ENCODE peak calls at places on chromosomes 5 and 9, in nine cellular contexts. W is HepG2; D is upper lobe of right lung; R is HCT116; C is activated CD4-positive, CD25-positive, alpha-beta regulatory T cell treated with anti-CD3 and anti-CD28 coated beads, Interleukin-2, amount 50 U/mL, for 24 hours; P is K562; M is activated naive CD4-positive, alpha-beta T cell treated with anti-CD3 and anti-CD28 coated beads, Interleukin-2, amount 50 U/mL, for 72 hours; X is mucosa of descending colon; U is natural killer cell. Q is an unnamed sample.

GRCh38 chr9:86546712-86547111 is 192.5 kb upstream of the TUT7 start:
- ATAC-seq in W (no peak), D (no peak), R (no peak), C (no peak), P (no peak), M (no peak), X (no peak), U (no peak), Q (peak; percentile 25)

GRCh38 chr5:22319798-22320197 is 533.3 kb downstream of the CDH12 start:
- ATAC-seq in W (no peak), D (no peak), R (no peak), C (no peak), P (no peak), M (no peak), X (no peak), U (no peak), Q (no peak)

GRCh38 chr5:20276959-20277263 is 288.9 kb upstream of the CDH18 start:
- ATAC-seq in W (no peak), D (no peak), R (no peak), C (no peak), P (no peak), M (no peak), X (no peak), U (no peak), Q (no peak)

GRCh38 chr5:175873090-175873454 is 1.7 kb downstream of the CPLX2 start:
- ATAC-seq in W (peak; percentile 35), D (no peak), R (no peak), C (no peak), P (peak; percentile 73), M (no peak), X (no peak), U (no peak), Q (no peak)

GRCh38 chr5:142301487-142302035 is 23.3 kb downstream of the SPRY4 start:
- ATAC-seq in W (no peak), D (no peak), R (no peak), C (no peak), P (peak; percentile 30), M (no peak), X (peak; percentile 93), U (peak; percentile 15), Q (no peak)

GRCh38 chr5:148976569-148977321 is 86.1 kb downstream of the SH3TC2 start:
- ATAC-seq in W (no peak), D (no peak), R (no peak), C (no peak), P (no peak), M (no peak), X (no peak), U (no peak), Q (no peak)

GRCh38 chr9:123201083-123201482 is 67.3 kb downstream of the STRBP start:
- ATAC-seq in W (no peak), D (no peak), R (no peak), C (no peak), P (no peak), M (no peak), X (no peak), U (no peak), Q (no peak)

GRCh38 chr9:134373269-134373668 is 47.0 kb downstream of the RXRA start:
- ATAC-seq in W (no peak), D (no peak), R (no peak), C (no peak), P (no peak), M (no peak), X (peak; percentile 48), U (peak; percentile 75), Q (no peak)

GRCh38 chr9:108910402-108910801 is 23.5 kb downstream of the ELP1 start:
- ATAC-seq in W (no peak), D (no peak), R (no peak), C (no peak), P (no peak), M (no peak), X (no peak), U (no peak), Q (no peak)

GRCh38 chr5:33994845-33995244 is 10.4 kb upstream of the SLC45A2 start:
- ATAC-seq in W (peak; percentile 68), D (no peak), R (no peak), C (no peak), P (peak; percentile 86), M (peak; percentile 59), X (no peak), U (no peak), Q (no peak)

GRCh38 chr5:6722015-6722414 is 8.8 kb downstream of the TENT4A start:
- ATAC-seq in W (no peak), D (no peak), R (no peak), C (no peak), P (no peak), M (peak; percentile 64), X (no peak), U (no peak), Q (peak; percentile 44)

GRCh38 chr5:132110195-132110594 is 36.6 kb downstream of the CSF2 start:
- ATAC-seq in W (peak; percentile 71), D (no peak), R (no peak), C (no peak), P (peak; percentile 73), M (no peak), X (no peak), U (no peak), Q (no peak)

GRCh38 chr5:122668552-122668951 is 106.3 kb upstream of the SNX2 start:
- ATAC-seq in W (no peak), D (no peak), R (no peak), C (no peak), P (no peak), M (no peak), X (no peak), U (no peak), Q (no peak)

GRCh38 chr5:32339198-32339597 is 26.5 kb upstream of the MTMR12 start:
- ATAC-seq in W (no peak), D (no peak), R (no peak), C (no peak), P (no peak), M (no peak), X (no peak), U (no peak), Q (no peak)

GRCh38 chr5:124524552-124525232 is 221.7 kb downstream of the ZNF608 start:
- ATAC-seq in W (peak; percentile 77), D (no peak), R (no peak), C (no peak), P (peak; percentile 84), M (no peak), X (no peak), U (no peak), Q (no peak)

GRCh38 chr9:98425079-98425478 is 169.6 kb upstream of the TBC1D2 start:
- ATAC-seq in W (no peak), D (no peak), R (no peak), C (no peak), P (no peak), M (no peak), X (no peak), U (no peak), Q (no peak)

GRCh38 chr9:129235931-129236331 is 57.9 kb upstream of the IER5L start:
- ATAC-seq in W (no peak), D (peak; percentile 19), R (no peak), C (peak; percentile 53), P (no peak), M (peak; percentile 77), X (peak; percentile 78), U (peak; percentile 74), Q (no peak)

GRCh38 chr9:126366366-126367011 is 39.9 kb downstream of the MVB12B start:
- ATAC-seq in W (no peak), D (peak; percentile 80), R (no peak), C (no peak), P (no peak), M (no peak), X (peak; percentile 32), U (no peak), Q (peak; percentile 90)

GRCh38 chr5:38403407-38403806 is 145.0 kb downstream of the EGFLAM start:
- ATAC-seq in W (no peak), D (no peak), R (no peak), C (no peak), P (no peak), M (no peak), X (no peak), U (no peak), Q (no peak)

GRCh38 chr9:104110509-104110908 is 16.4 kb downstream of the SMC2 start:
- ATAC-seq in W (no peak), D (peak; percentile 53), R (no peak), C (no peak), P (no peak), M (no peak), X (no peak), U (no peak), Q (no peak)

GRCh38 chr9:92747459-92748232 is 17.0 kb downstream of the BICD2 start:
- ATAC-seq in W (peak; percentile 61), D (peak; percentile 15), R (peak; percentile 78), C (no peak), P (peak; percentile 61), M (no peak), X (peak; percentile 19), U (no peak), Q (no peak)

GRCh38 chr9:127846451-127847154 is 7.9 kb downstream of the ENG start:
- ATAC-seq in W (peak; percentile 45), D (peak; percentile 61), R (no peak), C (no peak), P (peak; percentile 46), M (no peak), X (peak; percentile 13), U (no peak), Q (peak; percentile 61)

GRCh38 chr5:69078921-69079537 is 14.8 kb upstream of the SLC30A5 start:
- ATAC-seq in W (peak; percentile 42), D (no peak), R (no peak), C (no peak), P (no peak), M (no peak), X (peak; percentile 45), U (no peak), Q (no peak)